ENCODE peak calls at places on chromosomes 6 and 20, in four cellular contexts. F, B, C and R are unnamed samples.

GRCh38 chr6:124882580-124883393 is 79.5 kb upstream of the RNF217 start:
- DNase-seq in B (no peak), F (no peak), C (peak; percentile 93), R (peak; percentile 4)

GRCh38 chr6:167825059-167825758 is 1.5 kb upstream of the AFDN start:
- DNase-seq in F (no peak), C (no peak), B (no peak), R (no peak)

GRCh38 chr6:165804331-165805066 is 141.5 kb upstream of the PDE10A start:
- DNase-seq in C (no peak), B (peak; percentile 41), F (no peak), R (peak; percentile 12)

GRCh38 chr6:15132854-15133670 is 112.8 kb upstream of the JARID2 start:
- DNase-seq in C (peak; percentile 86), F (no peak), B (no peak), R (peak; percentile 5)

GRCh38 chr6:132768051-132768517 is 10.4 kb upstream of the VNN2 start:
- DNase-seq in F (peak; percentile 39), C (no peak), B (no peak), R (no peak)

GRCh38 chr6:160146454-160147145 is 25.0 kb downstream of the SLC22A1 start:
- DNase-seq in C (no peak), B (no peak), F (no peak), R (no peak)

GRCh38 chr6:136669299-136669699 is 119.1 kb upstream of the MAP7 start:
- DNase-seq in B (no peak), F (no peak), C (peak; percentile 93), R (peak; percentile 97)

GRCh38 chr6:152053332-152053731 is 245.8 kb downstream of the ESR1 start:
- DNase-seq in B (no peak), C (no peak), F (no peak), R (no peak)

GRCh38 chr6:43997342-43997677 is 129.9 kb downstream of the MRPL14 start:
- DNase-seq in C (no peak), F (no peak), B (no peak), R (no peak)

GRCh38 chr6:169367507-169367906 is 113.9 kb upstream of the THBS2 start:
- DNase-seq in F (no peak), B (no peak), C (no peak), R (no peak)

GRCh38 chr6:90148867-90149266 is 147.8 kb downstream of the BACH2 start:
- DNase-seq in B (no peak), C (no peak), F (no peak), R (no peak)

GRCh38 chr20:31863296-31864085 is 6.8 kb downstream of the DUSP15 start:
- DNase-seq in B (no peak), C (no peak), F (peak; percentile 10), R (no peak)

GRCh38 chr6:5866547-5867051 is 140.1 kb downstream of the NRN1 start:
- DNase-seq in C (peak; percentile 63), F (no peak), B (no peak), R (peak; percentile 19)

GRCh38 chr6:125733516-125734300 is 15.7 kb upstream of the HEY2 start:
- DNase-seq in B (no peak), C (no peak), F (no peak), R (no peak)

GRCh38 chr6:114419175-114419574 is 76.4 kb upstream of the HS3ST5 start:
- DNase-seq in F (peak; percentile 27), B (no peak), C (no peak), R (no peak)

GRCh38 chr6:109308018-109308492 is 74.2 kb downstream of the CD164 start:
- DNase-seq in F (no peak), B (no peak), C (peak; percentile 81), R (no peak)

GRCh38 chr20:25272223-25273000 is 24.5 kb downstream of the PYGB start:
- DNase-seq in B (no peak), F (no peak), C (no peak), R (no peak)

GRCh38 chr6:11366183-11366933 is 133.9 kb upstream of the NEDD9 start:
- DNase-seq in B (no peak), C (no peak), F (peak; percentile 70), R (no peak)

GRCh38 chr20:51609251-51609650 is 66.7 kb upstream of the NFATC2 start:
- DNase-seq in F (no peak), C (no peak), B (no peak), R (no peak)

GRCh38 chr20:10553326-10553984 is 118.3 kb downstream of the SLX4IP start:
- DNase-seq in F (peak; percentile 28), B (peak; percentile 58), C (peak; percentile 51), R (peak; percentile 73)
- TF ChIP-seq CTCF in F (peak; percentile 73), B (peak; percentile 74), C (peak; percentile 87), R (peak; percentile 80)

GRCh38 chr6:70479236-70479635 is 65.9 kb downstream of the FAM135A start:
- DNase-seq in B (no peak), C (no peak), F (no peak), R (peak; percentile 53)
- TF ChIP-seq CTCF in B (no peak), C (no peak), F (no peak), R (no peak)

DNA sequence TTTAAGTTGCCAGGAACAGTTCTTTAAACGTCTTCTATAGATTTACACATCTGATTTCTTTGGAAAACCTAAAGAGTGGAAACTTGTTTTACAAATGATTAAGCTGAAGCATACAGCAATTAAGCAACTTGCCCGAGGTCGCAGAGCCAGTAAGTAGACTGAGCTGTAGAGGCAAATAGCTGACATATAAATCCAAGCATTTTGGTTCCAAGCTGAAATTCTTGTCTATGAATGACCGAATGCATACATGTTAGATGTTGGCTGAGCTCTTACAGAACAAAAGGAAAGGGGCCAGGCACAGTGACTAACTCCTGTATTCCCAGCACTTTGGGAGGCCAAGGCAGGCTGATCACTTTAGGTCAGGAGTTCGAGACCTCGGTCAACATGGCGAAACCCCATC is 101.8 kb upstream of the SGK1 start:
- DNase-seq in C (no peak), F (no peak), B (no peak), R (no peak)
- TF ChIP-seq CTCF in C (no peak), F (no peak), B (no peak), R (no peak)

DNA sequence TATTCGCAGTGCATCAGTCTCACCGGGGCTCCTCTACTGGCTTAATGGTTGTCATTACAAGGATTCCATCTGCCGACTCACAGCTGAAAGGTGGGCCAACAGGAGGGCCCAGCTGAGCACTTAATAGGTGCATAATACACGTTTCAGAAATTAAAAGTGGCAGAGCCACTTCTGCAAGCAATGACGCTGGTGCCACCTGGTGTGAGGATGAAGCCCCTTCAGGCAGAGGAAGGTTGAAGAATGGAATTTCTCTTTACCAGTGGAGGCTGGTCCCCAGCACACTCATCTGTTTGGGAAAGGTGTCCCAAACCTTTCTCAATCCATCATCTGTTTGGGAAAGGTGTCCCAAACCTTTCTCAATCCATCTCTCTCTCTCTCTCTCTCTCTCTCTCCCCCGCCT is 8.2 kb upstream of the STMND1 start:
- DNase-seq in F (no peak), B (no peak), C (no peak), R (no peak)
- TF ChIP-seq CTCF in F (no peak), B (no peak), C (peak; percentile 57), R (peak; percentile 30)

DNA sequence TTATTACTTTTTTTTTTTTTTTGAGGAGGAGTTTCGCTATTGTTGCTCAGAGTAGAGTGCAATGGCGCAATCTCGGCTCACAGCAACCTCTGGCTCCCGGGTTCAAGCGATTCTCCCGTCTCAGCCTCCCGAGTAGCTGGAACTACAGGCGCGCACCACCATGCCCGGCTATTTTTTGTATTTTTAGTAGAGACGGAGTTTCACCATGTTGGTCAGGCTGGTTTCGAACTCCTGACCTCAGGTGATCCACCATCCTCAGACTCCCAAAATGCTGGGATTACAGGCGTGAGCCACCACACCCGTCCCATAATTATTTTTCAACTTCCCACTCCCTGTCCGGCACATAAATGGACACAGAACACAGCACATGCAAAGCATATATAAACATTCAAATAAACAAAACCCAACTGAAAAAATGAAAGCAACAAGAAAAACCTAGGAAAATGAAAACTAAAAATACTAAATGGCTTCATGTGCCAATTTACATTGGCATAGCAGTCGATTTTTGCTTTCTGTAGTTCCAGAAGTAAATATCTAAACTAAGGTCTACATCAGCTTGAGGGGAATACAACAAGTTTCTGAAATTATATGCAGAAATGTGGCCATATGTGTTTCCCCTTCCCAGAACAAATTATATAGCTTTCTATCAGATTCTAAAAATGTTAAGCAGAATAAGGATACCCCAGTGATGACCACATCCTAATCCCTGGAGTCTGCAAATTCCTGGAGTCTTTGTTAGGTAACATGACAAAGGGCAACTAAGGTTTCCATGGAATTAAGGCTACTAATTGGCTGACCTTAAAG is 113.9 kb downstream of the HFE start:
- DNase-seq in B (no peak), C (no peak), F (no peak), R (no peak)
- TF ChIP-seq CTCF in B (no peak), C (no peak), F (no peak), R (no peak)

GRCh38 chr6:55980627-55981211 is 105.3 kb upstream of the BMP5 start:
- DNase-seq in B (peak; percentile 45), C (no peak), F (peak; percentile 36), R (peak; percentile 35)
- TF ChIP-seq CTCF in B (peak; percentile 92), C (peak; percentile 89), F (peak; percentile 50), R (peak; percentile 50)

GRCh38 chr6:31614075-31614619 is 887 bp upstream of the AIF1 start:
- DNase-seq in F (peak; percentile 75), C (no peak), B (no peak), R (no peak)

GRCh38 chr6:31614674-31615578 is at the start of gene AIF1:
- DNase-seq in B (no peak), F (no peak), C (no peak), R (no peak)

GRCh38 chr6:31607317-31607716 is 7.7 kb upstream of the AIF1 start:
- DNase-seq in C (no peak), F (no peak), B (no peak), R (no peak)

GRCh38 chr6:31609519-31610406 is 5.3 kb upstream of the AIF1 start:
- DNase-seq in C (no peak), B (no peak), F (no peak), R (no peak)

DNA sequence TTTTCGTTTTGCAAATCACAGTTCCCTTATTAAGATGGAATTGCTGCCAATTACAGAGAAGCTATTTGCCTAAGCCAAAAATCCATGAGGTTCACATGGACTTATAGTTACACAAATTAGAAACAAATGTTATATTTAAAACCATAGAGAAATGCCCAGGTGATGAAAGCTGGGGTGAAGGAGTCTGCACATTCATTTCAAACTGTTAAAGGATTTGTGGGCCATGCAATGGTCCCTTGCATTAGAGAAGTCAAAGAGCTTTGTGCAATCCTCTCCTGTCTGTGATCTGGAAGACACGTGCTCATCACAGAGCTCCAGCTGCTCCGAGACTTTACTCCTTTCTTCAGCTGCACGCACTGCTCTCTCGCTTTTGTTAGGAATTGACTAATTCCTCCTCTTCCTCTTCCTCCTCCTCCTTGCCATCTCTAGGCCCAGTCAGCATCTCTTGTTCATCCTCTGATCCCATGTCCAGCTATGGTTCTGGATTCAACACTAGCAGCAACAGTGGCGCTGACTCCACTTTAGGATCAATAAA is 4.1 kb upstream of the AIF1 start:
- DNase-seq in F (no peak), C (no peak), B (no peak), R (no peak)
- TF ChIP-seq CTCF in F (no peak), C (no peak), B (no peak), R (no peak)